ENCODE peak calls at places on chromosomes 7 and 10, in seven cellular contexts. R is ovary; K is tibial nerve; C is heart right ventricle; O is endodermal cell; A is H9; V is CD4-positive, alpha-beta T cell. M is an unnamed sample.

GRCh38 chr7:102079140-102080002 is 207.3 kb upstream of the SH2B2 start:
- DNase-seq in C (no peak), O (peak; percentile 48), A (no peak), R (no peak), K (no peak), V (no peak), M (no peak)

GRCh38 chr7:90857595-90857994 is 261.5 kb downstream of the CDK14 start:
- DNase-seq in A (no peak), K (no peak), C (no peak), R (no peak), O (peak; percentile 65), V (no peak), M (no peak)

GRCh38 chr7:106010866-106011265 is 47.8 kb downstream of the CDHR3 start:
- DNase-seq in O (no peak), C (no peak), A (no peak), V (no peak), R (no peak), K (no peak), M (no peak)

GRCh38 chr10:124568339-124568738 is 106.7 kb downstream of the LHPP start:
- DNase-seq in K (no peak), C (no peak), V (no peak), R (no peak), A (no peak), O (no peak), M (no peak)

GRCh38 chr7:139791316-139791715 is 13.5 kb upstream of the HIPK2 start:
- DNase-seq in K (no peak), A (no peak), C (no peak), O (no peak), R (no peak), V (no peak), M (no peak)

GRCh38 chr7:50393547-50394252 is 56.5 kb downstream of the FIGNL1 start:
- DNase-seq in R (no peak), A (no peak), K (no peak), V (peak; percentile 44), O (no peak), C (no peak), M (peak; percentile 86)

GRCh38 chr10:69014171-69014570 is 25.6 kb downstream of the KIFBP start:
- DNase-seq in V (no peak), O (no peak), C (no peak), K (no peak), R (no peak), A (no peak), M (no peak)

GRCh38 chr10:33887188-33887587 is 552.7 kb upstream of the NRP1 start:
- DNase-seq in V (no peak), A (no peak), R (no peak), C (no peak), O (no peak), K (no peak), M (no peak)

GRCh38 chr7:82443801-82444219 is 233 bp upstream of the CACNA2D1 start:
- DNase-seq in A (peak; percentile 84), K (peak; percentile 56), C (peak; percentile 89), R (peak; percentile 83), V (no peak), O (peak; percentile 93), M (peak; percentile 19)

GRCh38 chr7:143380646-143381426 is at the start of gene ZYX:
- DNase-seq in K (peak; percentile 90), O (peak; percentile 98), C (peak; percentile 97), R (peak; percentile 96), V (peak; percentile 81), A (peak; percentile 96), M (peak; percentile 97)

GRCh38 chr7:24255139-24255538 is 28.9 kb upstream of the NPY start:
- DNase-seq in R (no peak), O (no peak), V (no peak), K (no peak), C (no peak), A (no peak), M (no peak)

GRCh38 chr7:19248681-19249080 is 103.5 kb upstream of the FERD3L start:
- DNase-seq in O (no peak), C (no peak), A (no peak), V (no peak), R (no peak), K (no peak), M (no peak)

GRCh38 chr10:18658301-18658991 is 785 bp upstream of the ARL5B start:
- DNase-seq in C (no peak), A (no peak), V (no peak), O (no peak), R (peak; percentile 43), K (no peak), M (peak; percentile 54)

GRCh38 chr10:111944331-111944730 is 239.2 kb downstream of the GPAM start:
- DNase-seq in K (no peak), O (peak; percentile 80), A (peak; percentile 53), R (no peak), C (no peak), V (no peak), M (no peak)

GRCh38 chr10:14454629-14455028 is 123.9 kb upstream of the FRMD4A start:
- DNase-seq in K (no peak), A (peak; percentile 44), O (peak; percentile 58), R (no peak), C (no peak), V (no peak), M (no peak)

GRCh38 chr10:14009315-14010082 is 321.2 kb downstream of the FRMD4A start:
- DNase-seq in V (peak; percentile 69), O (no peak), K (no peak), A (no peak), C (no peak), R (no peak), M (peak; percentile 58)

GRCh38 chr10:6027929-6028328 is 34.2 kb downstream of the IL2RA start:
- DNase-seq in A (no peak), C (no peak), O (no peak), R (peak; percentile 0), K (no peak), V (no peak), M (no peak)

GRCh38 chr10:79446451-79447020 is 1.1 kb upstream of the ZCCHC24 start:
- DNase-seq in V (no peak), O (peak; percentile 87), A (peak; percentile 67), C (peak; percentile 84), K (peak; percentile 49), R (peak; percentile 78), M (peak; percentile 65)

GRCh38 chr7:2106920-2107319 is 125.8 kb downstream of the MAD1L1 start:
- DNase-seq in A (peak; percentile 61), C (peak; percentile 43), R (peak; percentile 56), V (no peak), O (peak; percentile 72), K (no peak), M (no peak)

GRCh38 chr10:70324951-70325781 is 41.4 kb upstream of the NPFFR1 start:
- DNase-seq in A (no peak), V (no peak), R (no peak), C (no peak), O (peak; percentile 40), K (no peak), M (no peak)

GRCh38 chr10:46547881-46548780 is 8.3 kb downstream of the GPRIN2 start:
- DNase-seq in R (peak; percentile 13), A (peak; percentile 31), O (peak; percentile 53), C (no peak), K (peak; percentile 11), V (no peak), M (peak; percentile 14)

GRCh38 chr7:99278180-99278579 is 5.5 kb downstream of the MYH16 start:
- DNase-seq in R (no peak), C (no peak), O (no peak), V (no peak), K (no peak), A (no peak), M (no peak)
- TF ChIP-seq CTCF in R (no peak), C (no peak), O (peak; percentile 49), V (no peak), K (no peak), A (no peak), M (no peak)

DNA sequence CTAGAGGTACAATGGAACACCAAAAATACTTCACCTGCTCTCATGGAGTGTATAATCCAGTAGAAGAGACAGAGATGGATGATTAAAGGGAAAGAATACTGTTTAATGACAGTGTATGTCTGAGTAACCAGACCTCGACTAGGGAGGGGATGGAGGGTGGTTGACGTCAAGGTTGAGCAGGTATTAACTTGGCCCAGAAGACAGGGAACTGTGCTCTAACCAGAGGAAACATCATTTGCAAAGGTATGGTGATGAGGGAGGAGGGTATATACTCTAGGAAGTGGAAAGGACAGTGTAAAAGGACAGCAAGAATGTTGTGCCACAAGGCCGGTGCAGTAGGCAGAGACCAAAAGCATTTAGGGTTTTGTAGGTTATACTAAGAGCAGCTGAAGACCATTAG is 2.9 kb downstream of the MIOS start:
- DNase-seq in R (no peak), V (no peak), A (no peak), C (no peak), K (no peak), O (no peak), M (peak; percentile 50)
- H3K27ac ChIP-seq in R (no peak overlapping the region), V (peak overlapping the region; percentile 18), A (no peak overlapping the region), C (no peak overlapping the region), K (no peak overlapping the region), O (no peak overlapping the region), M (peak overlapping the region; percentile 95)

GRCh38 chr10:12974845-12975199 is 26.7 kb downstream of the CCDC3 start:
- DNase-seq in K (no peak), A (no peak), O (no peak), V (no peak), R (no peak), C (no peak), M (no peak)

GRCh38 chr10:12974123-12974844 is 27.2 kb downstream of the CCDC3 start:
- DNase-seq in C (no peak), R (no peak), V (no peak), A (no peak), K (no peak), O (no peak), M (no peak)

GRCh38 chr10:12975906-12976305 is 25.6 kb downstream of the CCDC3 start:
- DNase-seq in R (no peak), A (no peak), O (no peak), V (no peak), C (no peak), K (no peak), M (no peak)

GRCh38 chr10:12973149-12973718 is 28.3 kb downstream of the CCDC3 start:
- DNase-seq in O (no peak), A (no peak), K (no peak), R (no peak), C (no peak), V (no peak), M (no peak)

DNA sequence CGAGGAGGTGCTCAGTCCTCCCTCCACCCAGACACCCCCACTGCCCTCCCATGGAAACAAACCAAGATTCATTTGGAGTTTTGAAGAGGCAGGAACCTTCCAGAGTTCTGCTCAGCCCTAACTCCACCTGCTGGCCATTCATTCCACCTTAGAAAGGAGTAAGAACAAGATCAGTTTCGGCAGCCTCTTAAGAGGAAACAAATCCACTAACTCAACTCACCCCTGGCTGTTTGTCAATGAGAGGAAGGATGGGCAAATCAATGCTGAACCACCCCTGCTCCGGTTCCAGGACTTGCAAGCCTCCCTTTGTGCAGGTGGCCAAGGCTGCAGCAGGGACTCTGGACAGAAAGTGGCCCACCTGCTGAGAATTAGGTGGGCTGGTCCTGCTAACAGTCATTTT is 26.2 kb downstream of the CCDC3 start:
- DNase-seq in R (no peak), V (no peak), A (no peak), C (no peak), O (peak; percentile 65), K (no peak), M (no peak)
- TF ChIP-seq CTCF in R (no peak), V (no peak), A (peak; percentile 54), C (no peak), O (peak; percentile 72), K (no peak), M (peak; percentile 26)

DNA sequence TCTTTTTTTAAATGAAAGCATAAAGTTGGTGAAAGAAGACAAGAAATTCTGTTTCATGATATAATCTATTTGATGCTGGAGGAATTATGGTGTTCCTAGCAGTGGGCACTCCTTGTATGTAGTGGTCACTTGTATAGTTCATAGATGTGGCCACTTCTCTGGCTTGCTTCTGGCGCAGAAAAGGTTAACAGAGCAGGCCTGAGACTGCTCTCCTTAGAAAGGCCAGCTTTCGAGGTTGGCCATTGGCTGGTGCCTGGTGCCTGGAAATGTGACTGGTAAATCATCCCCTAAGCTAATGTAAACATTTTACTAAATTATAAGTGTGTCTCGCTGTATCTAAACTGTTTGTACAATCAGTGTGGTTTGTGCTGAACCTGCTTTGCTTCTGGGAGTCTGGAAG is 276.1 kb downstream of the PHTF2 start:
- DNase-seq in R (no peak), V (no peak), K (no peak), C (no peak), A (no peak), O (peak; percentile 69), M (no peak)
- H3K27ac ChIP-seq in R (no peak overlapping the region), V (no peak overlapping the region), K (no peak overlapping the region), C (no peak overlapping the region), A (no peak overlapping the region), O (no peak overlapping the region), M (no peak overlapping the region)